ENCODE peak calls at places on chromosomes 1 and 21, in ten cellular contexts. One of them, this sample, is unnamed.

GRCh38 chr1:8334106-8334851 is 16.4 kb downstream of the SLC45A1 start:
- DNase-seq in GOT3: no peak
- DNase-seq in bronchial epithelial cell: no peak
- DNase-seq in frontal cortex: no peak
- DNase-seq in G401: no peak
- DNase-seq in NCI-H1092: no peak
- DNase-seq in heart right ventricle: no peak
- DNase-seq in lower lobe of right lung: peak
- DNase-seq in pons: no peak
- DNase-seq in hepatic stellate cell: no peak
- DNase-seq in this sample: no peak

GRCh38 chr1:39148942-39149341 is 55.6 kb upstream of the MACF1 start:
- DNase-seq in NCI-H1092: no peak
- DNase-seq in lower lobe of right lung: no peak
- DNase-seq in bronchial epithelial cell: no peak
- DNase-seq in G401: no peak
- DNase-seq in hepatic stellate cell: no peak
- DNase-seq in pons: no peak
- DNase-seq in GOT3: no peak
- DNase-seq in heart right ventricle: no peak
- DNase-seq in frontal cortex: no peak
- DNase-seq in this sample: no peak

GRCh38 chr1:78678324-78678723 is 28.7 kb downstream of the IFI44 start:
- DNase-seq in bronchial epithelial cell: no peak
- DNase-seq in NCI-H1092: no peak
- DNase-seq in GOT3: no peak
- DNase-seq in lower lobe of right lung: no peak
- DNase-seq in heart right ventricle: no peak
- DNase-seq in pons: no peak
- DNase-seq in G401: no peak
- DNase-seq in frontal cortex: no peak
- DNase-seq in hepatic stellate cell: no peak
- DNase-seq in this sample: no peak

GRCh38 chr1:91123319-91123718 is 101.5 kb upstream of the ZNF644 start:
- DNase-seq in frontal cortex: no peak
- DNase-seq in pons: no peak
- DNase-seq in lower lobe of right lung: no peak
- DNase-seq in heart right ventricle: no peak
- DNase-seq in GOT3: no peak
- DNase-seq in G401: no peak
- DNase-seq in bronchial epithelial cell: no peak
- DNase-seq in hepatic stellate cell: no peak
- DNase-seq in NCI-H1092: no peak
- DNase-seq in this sample: no peak

GRCh38 chr1:59967780-59968179 is 41.2 kb upstream of the CYP2J2 start:
- DNase-seq in frontal cortex: no peak
- DNase-seq in pons: no peak
- DNase-seq in heart right ventricle: no peak
- DNase-seq in NCI-H1092: no peak
- DNase-seq in hepatic stellate cell: no peak
- DNase-seq in bronchial epithelial cell: no peak
- DNase-seq in lower lobe of right lung: no peak
- DNase-seq in G401: no peak
- DNase-seq in GOT3: no peak
- DNase-seq in this sample: no peak

GRCh38 chr1:6484826-6485139 is 6.7 kb downstream of the PLEKHG5 start:
- DNase-seq in pons: no peak
- DNase-seq in heart right ventricle: no peak
- DNase-seq in G401: peak
- DNase-seq in lower lobe of right lung: no peak
- DNase-seq in GOT3: no peak
- DNase-seq in NCI-H1092: no peak
- DNase-seq in hepatic stellate cell: no peak
- DNase-seq in frontal cortex: no peak
- DNase-seq in bronchial epithelial cell: no peak
- DNase-seq in this sample: no peak

GRCh38 chr1:213996320-213997022 is 8.7 kb downstream of the PROX1 start:
- DNase-seq in pons: peak
- DNase-seq in G401: peak
- DNase-seq in lower lobe of right lung: no peak
- DNase-seq in frontal cortex: no peak
- DNase-seq in hepatic stellate cell: no peak
- DNase-seq in bronchial epithelial cell: no peak
- DNase-seq in GOT3: no peak
- DNase-seq in NCI-H1092: peak
- DNase-seq in heart right ventricle: no peak
- DNase-seq in this sample: no peak

GRCh38 chr1:2108213-2108876 is 58.1 kb downstream of the PRKCZ start:
- DNase-seq in heart right ventricle: no peak
- DNase-seq in hepatic stellate cell: peak
- DNase-seq in lower lobe of right lung: peak
- DNase-seq in G401: peak
- DNase-seq in bronchial epithelial cell: no peak
- DNase-seq in GOT3: no peak
- DNase-seq in NCI-H1092: no peak
- DNase-seq in pons: no peak
- DNase-seq in frontal cortex: peak
- DNase-seq in this sample: no peak

GRCh38 chr1:191629836-191630235 is 528.4 kb upstream of the RGS18 start:
- DNase-seq in hepatic stellate cell: no peak
- DNase-seq in GOT3: no peak
- DNase-seq in lower lobe of right lung: no peak
- DNase-seq in bronchial epithelial cell: no peak
- DNase-seq in pons: no peak
- DNase-seq in NCI-H1092: no peak
- DNase-seq in frontal cortex: no peak
- DNase-seq in G401: no peak
- DNase-seq in heart right ventricle: no peak
- DNase-seq in this sample: no peak

GRCh38 chr1:220873087-220873486 is 6.2 kb upstream of the HLX start:
- DNase-seq in GOT3: no peak
- DNase-seq in heart right ventricle: no peak
- DNase-seq in lower lobe of right lung: no peak
- DNase-seq in frontal cortex: no peak
- DNase-seq in pons: no peak
- DNase-seq in G401: no peak
- DNase-seq in NCI-H1092: no peak
- DNase-seq in bronchial epithelial cell: no peak
- DNase-seq in hepatic stellate cell: no peak
- DNase-seq in this sample: no peak

GRCh38 chr1:27428316-27429028 is 36.0 kb downstream of the GPR3 start:
- DNase-seq in pons: peak
- DNase-seq in GOT3: no peak
- DNase-seq in heart right ventricle: peak
- DNase-seq in hepatic stellate cell: no peak
- DNase-seq in bronchial epithelial cell: no peak
- DNase-seq in frontal cortex: no peak
- DNase-seq in lower lobe of right lung: no peak
- DNase-seq in NCI-H1092: peak
- DNase-seq in G401: no peak
- DNase-seq in this sample: no peak

GRCh38 chr1:107549152-107549810 is 408.4 kb downstream of the NTNG1 start:
- DNase-seq in GOT3: no peak
- DNase-seq in G401: no peak
- DNase-seq in NCI-H1092: no peak
- DNase-seq in frontal cortex: no peak
- DNase-seq in heart right ventricle: no peak
- DNase-seq in lower lobe of right lung: no peak
- DNase-seq in hepatic stellate cell: no peak
- DNase-seq in bronchial epithelial cell: peak
- DNase-seq in pons: no peak
- DNase-seq in this sample: no peak

GRCh38 chr1:245829861-245830260 is 675.1 kb downstream of the KIF26B start:
- DNase-seq in heart right ventricle: no peak
- DNase-seq in hepatic stellate cell: no peak
- DNase-seq in NCI-H1092: no peak
- DNase-seq in pons: no peak
- DNase-seq in GOT3: no peak
- DNase-seq in frontal cortex: no peak
- DNase-seq in bronchial epithelial cell: peak
- DNase-seq in lower lobe of right lung: no peak
- DNase-seq in G401: no peak
- DNase-seq in this sample: no peak

GRCh38 chr1:27605300-27605766 is 1.4 kb upstream of the AHDC1 start:
- DNase-seq in GOT3: no peak
- DNase-seq in frontal cortex: no peak
- DNase-seq in lower lobe of right lung: no peak
- DNase-seq in NCI-H1092: no peak
- DNase-seq in hepatic stellate cell: no peak
- DNase-seq in G401: no peak
- DNase-seq in heart right ventricle: no peak
- DNase-seq in pons: no peak
- DNase-seq in bronchial epithelial cell: no peak
- DNase-seq in this sample: no peak

GRCh38 chr21:43988506-43989230 is 23.4 kb upstream of the TRAPPC10 start:
- DNase-seq in GOT3: no peak
- DNase-seq in pons: no peak
- DNase-seq in bronchial epithelial cell: no peak
- DNase-seq in G401: no peak
- DNase-seq in lower lobe of right lung: no peak
- DNase-seq in frontal cortex: no peak
- DNase-seq in NCI-H1092: no peak
- DNase-seq in hepatic stellate cell: no peak
- DNase-seq in heart right ventricle: no peak
- DNase-seq in this sample: no peak

GRCh38 chr1:100982783-100983182 is 42.8 kb downstream of the DPH5 start:
- DNase-seq in GOT3: no peak
- DNase-seq in G401: no peak
- DNase-seq in hepatic stellate cell: no peak
- DNase-seq in heart right ventricle: no peak
- DNase-seq in bronchial epithelial cell: no peak
- DNase-seq in pons: no peak
- DNase-seq in lower lobe of right lung: no peak
- DNase-seq in NCI-H1092: no peak
- DNase-seq in frontal cortex: no peak
- DNase-seq in this sample: no peak

GRCh38 chr1:85245891-85246290 is 13.6 kb downstream of the C1orf52 start:
- DNase-seq in heart right ventricle: no peak
- DNase-seq in pons: no peak
- DNase-seq in NCI-H1092: no peak
- DNase-seq in lower lobe of right lung: no peak
- DNase-seq in GOT3: no peak
- DNase-seq in bronchial epithelial cell: no peak
- DNase-seq in frontal cortex: no peak
- DNase-seq in G401: no peak
- DNase-seq in hepatic stellate cell: no peak
- DNase-seq in this sample: no peak

GRCh38 chr1:92464588-92465255 is 22.0 kb downstream of the GFI1 start:
- DNase-seq in lower lobe of right lung: no peak
- DNase-seq in pons: no peak
- DNase-seq in bronchial epithelial cell: no peak
- DNase-seq in NCI-H1092: no peak
- DNase-seq in G401: no peak
- DNase-seq in frontal cortex: no peak
- DNase-seq in GOT3: no peak
- DNase-seq in heart right ventricle: no peak
- DNase-seq in hepatic stellate cell: no peak
- DNase-seq in this sample: no peak

GRCh38 chr21:43308511-43309283 is 118.2 kb downstream of the SIK1 start:
- DNase-seq in G401: no peak
- DNase-seq in heart right ventricle: no peak
- DNase-seq in NCI-H1092: no peak
- DNase-seq in pons: no peak
- DNase-seq in lower lobe of right lung: peak
- DNase-seq in hepatic stellate cell: no peak
- DNase-seq in bronchial epithelial cell: no peak
- DNase-seq in frontal cortex: no peak
- DNase-seq in GOT3: no peak
- DNase-seq in this sample: no peak